ENCODE peak calls at places on chromosomes 12 and 14, in eight cellular contexts. One of them, this sample, is unnamed.

GRCh38 chr14:101520621-101521305 is 40.5 kb upstream of the DIO3 start:
- DNase-seq in testis: peak
- DNase-seq in dorsolateral prefrontal cortex: no peak
- DNase-seq in A549: no peak
- DNase-seq in IMR-90: no peak
- DNase-seq in GM23338: no peak
- DNase-seq in GM12865: no peak
- DNase-seq in fibroblast of pulmonary artery: peak
- DNase-seq in this sample: no peak

GRCh38 chr12:54650884-54651283 is 2.7 kb upstream of the DCD start:
- DNase-seq in A549: no peak
- DNase-seq in testis: no peak
- DNase-seq in GM12865: no peak
- DNase-seq in IMR-90: no peak
- DNase-seq in GM23338: no peak
- DNase-seq in fibroblast of pulmonary artery: no peak
- DNase-seq in dorsolateral prefrontal cortex: no peak
- DNase-seq in this sample: no peak

GRCh38 chr14:82626156-82627055 is 1092.8 kb upstream of the SEL1L start:
- DNase-seq in GM23338: no peak
- DNase-seq in GM12865: no peak
- DNase-seq in IMR-90: no peak
- DNase-seq in A549: no peak
- DNase-seq in testis: no peak
- DNase-seq in fibroblast of pulmonary artery: no peak
- DNase-seq in dorsolateral prefrontal cortex: no peak
- DNase-seq in this sample: no peak

GRCh38 chr12:133202493-133203343 is 21.4 kb downstream of the ZNF268 start:
- DNase-seq in fibroblast of pulmonary artery: no peak
- DNase-seq in GM12865: no peak
- DNase-seq in IMR-90: no peak
- DNase-seq in testis: no peak
- DNase-seq in GM23338: peak
- DNase-seq in dorsolateral prefrontal cortex: no peak
- DNase-seq in A549: no peak
- DNase-seq in this sample: no peak

GRCh38 chr12:57836442-57837375 is 9.8 kb downstream of the CTDSP2 start:
- DNase-seq in GM12865: peak
- DNase-seq in GM23338: peak
- DNase-seq in A549: no peak
- DNase-seq in dorsolateral prefrontal cortex: no peak
- DNase-seq in testis: peak
- DNase-seq in fibroblast of pulmonary artery: peak
- DNase-seq in IMR-90: peak
- DNase-seq in this sample: peak

GRCh38 chr12:19885092-19885813 is 446.0 kb downstream of the AEBP2 start:
- DNase-seq in A549: no peak
- DNase-seq in fibroblast of pulmonary artery: peak
- DNase-seq in IMR-90: peak
- DNase-seq in GM12865: no peak
- DNase-seq in dorsolateral prefrontal cortex: no peak
- DNase-seq in GM23338: no peak
- DNase-seq in testis: no peak
- DNase-seq in this sample: no peak

GRCh38 chr12:74922117-74922516 is 287.5 kb downstream of the KCNC2 start:
- DNase-seq in A549: no peak
- DNase-seq in dorsolateral prefrontal cortex: no peak
- DNase-seq in testis: no peak
- DNase-seq in fibroblast of pulmonary artery: no peak
- DNase-seq in GM12865: no peak
- DNase-seq in GM23338: no peak
- DNase-seq in IMR-90: no peak
- DNase-seq in this sample: no peak

GRCh38 chr14:29717906-29718305 is 209.7 kb downstream of the PRKD1 start:
- DNase-seq in GM23338: no peak
- DNase-seq in fibroblast of pulmonary artery: no peak
- DNase-seq in dorsolateral prefrontal cortex: no peak
- DNase-seq in A549: no peak
- DNase-seq in IMR-90: peak
- DNase-seq in testis: no peak
- DNase-seq in GM12865: no peak
- DNase-seq in this sample: no peak

GRCh38 chr14:105299654-105300541 is 903 bp downstream of the BRF1 start:
- DNase-seq in fibroblast of pulmonary artery: no peak
- DNase-seq in IMR-90: no peak
- DNase-seq in GM12865: peak
- DNase-seq in dorsolateral prefrontal cortex: no peak
- DNase-seq in A549: no peak
- DNase-seq in GM23338: no peak
- DNase-seq in testis: peak
- DNase-seq in this sample: peak

GRCh38 chr12:116136340-116136739 is 141.2 kb downstream of the MED13L start:
- DNase-seq in A549: no peak
- DNase-seq in GM23338: no peak
- DNase-seq in testis: no peak
- DNase-seq in dorsolateral prefrontal cortex: no peak
- DNase-seq in IMR-90: peak
- DNase-seq in GM12865: no peak
- DNase-seq in fibroblast of pulmonary artery: peak
- DNase-seq in this sample: peak

GRCh38 chr12:117792877-117793424 is 175.8 kb downstream of the KSR2 start:
- DNase-seq in GM23338: no peak
- DNase-seq in testis: no peak
- DNase-seq in IMR-90: no peak
- DNase-seq in GM12865: no peak
- DNase-seq in fibroblast of pulmonary artery: no peak
- DNase-seq in A549: no peak
- DNase-seq in dorsolateral prefrontal cortex: no peak
- DNase-seq in this sample: no peak

GRCh38 chr12:1692895-1693294 is 2.0 kb downstream of the ADIPOR2 start:
- DNase-seq in fibroblast of pulmonary artery: no peak
- DNase-seq in testis: no peak
- DNase-seq in GM23338: no peak
- DNase-seq in dorsolateral prefrontal cortex: no peak
- DNase-seq in IMR-90: no peak
- DNase-seq in GM12865: no peak
- DNase-seq in A549: no peak
- DNase-seq in this sample: no peak

GRCh38 chr12:53299101-53299453 is 418 bp upstream of the MYG1 start:
- DNase-seq in fibroblast of pulmonary artery: peak
- DNase-seq in testis: no peak
- DNase-seq in GM12865: no peak
- DNase-seq in dorsolateral prefrontal cortex: no peak
- DNase-seq in GM23338: no peak
- DNase-seq in IMR-90: peak
- DNase-seq in A549: peak
- DNase-seq in this sample: peak

GRCh38 chr12:75553398-75553797 is 42.0 kb upstream of the KRR1 start:
- DNase-seq in testis: no peak
- DNase-seq in fibroblast of pulmonary artery: no peak
- DNase-seq in A549: no peak
- DNase-seq in IMR-90: no peak
- DNase-seq in GM12865: no peak
- DNase-seq in GM23338: peak
- DNase-seq in dorsolateral prefrontal cortex: no peak
- DNase-seq in this sample: no peak

GRCh38 chr12:10175849-10176641 is 2.8 kb upstream of the TMEM52B start:
- DNase-seq in A549: no peak
- DNase-seq in fibroblast of pulmonary artery: no peak
- DNase-seq in GM12865: no peak
- DNase-seq in testis: no peak
- DNase-seq in IMR-90: no peak
- DNase-seq in GM23338: no peak
- DNase-seq in dorsolateral prefrontal cortex: no peak
- DNase-seq in this sample: no peak

GRCh38 chr12:3304436-3305135 is 186.4 kb upstream of the PRMT8 start:
- DNase-seq in GM23338: no peak
- DNase-seq in dorsolateral prefrontal cortex: no peak
- DNase-seq in testis: no peak
- DNase-seq in IMR-90: peak
- DNase-seq in A549: no peak
- DNase-seq in fibroblast of pulmonary artery: peak
- DNase-seq in GM12865: no peak
- DNase-seq in this sample: peak

GRCh38 chr14:20996521-20996920 is 2.6 kb upstream of the SLC39A2 start:
- DNase-seq in dorsolateral prefrontal cortex: no peak
- DNase-seq in IMR-90: no peak
- DNase-seq in testis: no peak
- DNase-seq in GM12865: no peak
- DNase-seq in GM23338: no peak
- DNase-seq in fibroblast of pulmonary artery: no peak
- DNase-seq in A549: no peak
- DNase-seq in this sample: no peak

GRCh38 chr14:100103261-100104005 is 38.2 kb downstream of the EVL start:
- DNase-seq in GM12865: no peak
- DNase-seq in A549: no peak
- DNase-seq in fibroblast of pulmonary artery: peak
- DNase-seq in IMR-90: peak
- DNase-seq in testis: peak
- DNase-seq in dorsolateral prefrontal cortex: no peak
- DNase-seq in GM23338: no peak
- DNase-seq in this sample: peak

GRCh38 chr14:100106260-100106659 is 41.0 kb downstream of the EVL start:
- DNase-seq in dorsolateral prefrontal cortex: no peak
- DNase-seq in fibroblast of pulmonary artery: no peak
- DNase-seq in GM12865: no peak
- DNase-seq in IMR-90: no peak
- DNase-seq in GM23338: no peak
- DNase-seq in A549: no peak
- DNase-seq in testis: no peak
- DNase-seq in this sample: no peak

GRCh38 chr14:100104006-100104352 is 38.8 kb downstream of the EVL start:
- DNase-seq in IMR-90: no peak
- DNase-seq in A549: no peak
- DNase-seq in GM12865: no peak
- DNase-seq in dorsolateral prefrontal cortex: no peak
- DNase-seq in GM23338: no peak
- DNase-seq in fibroblast of pulmonary artery: no peak
- DNase-seq in testis: no peak
- DNase-seq in this sample: no peak

GRCh38 chr14:100105357-100106169 is 40.3 kb downstream of the EVL start:
- DNase-seq in GM23338: no peak
- DNase-seq in GM12865: no peak
- DNase-seq in fibroblast of pulmonary artery: no peak
- DNase-seq in testis: no peak
- DNase-seq in IMR-90: no peak
- DNase-seq in A549: no peak
- DNase-seq in dorsolateral prefrontal cortex: no peak
- DNase-seq in this sample: no peak

GRCh38 chr14:100104523-100105300 is 39.5 kb downstream of the EVL start:
- DNase-seq in GM12865: no peak
- DNase-seq in testis: no peak
- DNase-seq in dorsolateral prefrontal cortex: no peak
- DNase-seq in fibroblast of pulmonary artery: peak
- DNase-seq in A549: no peak
- DNase-seq in GM23338: peak
- DNase-seq in IMR-90: peak
- DNase-seq in this sample: peak
- TF ChIP-seq CTCF in GM12865: peak
- TF ChIP-seq CTCF in testis: no peak
- TF ChIP-seq CTCF in dorsolateral prefrontal cortex: no peak
- TF ChIP-seq CTCF in fibroblast of pulmonary artery: no peak
- TF ChIP-seq CTCF in A549: no peak
- TF ChIP-seq CTCF in GM23338: peak
- TF ChIP-seq CTCF in IMR-90: no peak
- TF ChIP-seq CTCF in this sample: no peak

DNA sequence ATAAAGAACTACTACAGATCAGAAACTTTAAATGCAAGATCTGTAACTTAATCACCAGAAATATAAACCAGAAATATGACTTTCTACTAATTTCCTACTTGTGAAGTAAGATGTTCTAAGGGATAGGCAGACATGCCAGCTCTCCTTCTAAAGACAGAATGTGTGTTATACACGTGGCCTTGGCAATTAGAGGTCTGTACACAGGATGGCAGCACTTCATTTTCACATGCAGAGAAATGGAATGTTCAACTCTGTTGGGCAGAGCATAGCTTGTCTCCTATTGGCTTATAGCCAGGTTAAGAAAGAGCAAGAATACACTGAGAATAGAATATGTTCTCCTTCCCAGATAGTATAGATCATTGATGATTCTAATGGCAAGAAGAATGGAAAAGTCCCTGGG is 403.8 kb downstream of the DAD1 start:
- DNase-seq in A549: no peak
- DNase-seq in GM23338: no peak
- DNase-seq in fibroblast of pulmonary artery: peak
- DNase-seq in testis: no peak
- DNase-seq in IMR-90: peak
- DNase-seq in GM12865: no peak
- DNase-seq in dorsolateral prefrontal cortex: no peak
- DNase-seq in this sample: peak
- TF ChIP-seq CTCF in A549: no peak
- TF ChIP-seq CTCF in GM23338: no peak
- TF ChIP-seq CTCF in fibroblast of pulmonary artery: no peak
- TF ChIP-seq CTCF in testis: no peak
- TF ChIP-seq CTCF in IMR-90: peak
- TF ChIP-seq CTCF in GM12865: no peak
- TF ChIP-seq CTCF in dorsolateral prefrontal cortex: no peak
- TF ChIP-seq CTCF in this sample: peak

GRCh38 chr14:39426605-39427004 is 5.6 kb downstream of the FBXO33 start:
- DNase-seq in A549: no peak
- DNase-seq in GM23338: peak
- DNase-seq in IMR-90: peak
- DNase-seq in fibroblast of pulmonary artery: peak
- DNase-seq in GM12865: peak
- DNase-seq in testis: no peak
- DNase-seq in dorsolateral prefrontal cortex: no peak
- DNase-seq in this sample: peak
- TF ChIP-seq CTCF in A549: peak
- TF ChIP-seq CTCF in GM23338: peak
- TF ChIP-seq CTCF in IMR-90: peak
- TF ChIP-seq CTCF in fibroblast of pulmonary artery: peak
- TF ChIP-seq CTCF in GM12865: no peak
- TF ChIP-seq CTCF in testis: no peak
- TF ChIP-seq CTCF in dorsolateral prefrontal cortex: no peak
- TF ChIP-seq CTCF in this sample: peak

GRCh38 chr12:48968004-48968403 is 3.5 kb downstream of the WNT10B start:
- DNase-seq in GM23338: no peak
- DNase-seq in testis: no peak
- DNase-seq in fibroblast of pulmonary artery: no peak
- DNase-seq in dorsolateral prefrontal cortex: no peak
- DNase-seq in A549: no peak
- DNase-seq in GM12865: no peak
- DNase-seq in IMR-90: no peak
- DNase-seq in this sample: no peak

GRCh38 chr12:48961801-48962200 is 4.5 kb upstream of the ARF3 start:
- DNase-seq in dorsolateral prefrontal cortex: no peak
- DNase-seq in GM12865: no peak
- DNase-seq in IMR-90: no peak
- DNase-seq in GM23338: no peak
- DNase-seq in A549: no peak
- DNase-seq in fibroblast of pulmonary artery: no peak
- DNase-seq in testis: no peak
- DNase-seq in this sample: no peak

GRCh38 chr12:48966177-48966890 is 5.2 kb downstream of the WNT10B start:
- DNase-seq in GM12865: no peak
- DNase-seq in fibroblast of pulmonary artery: no peak
- DNase-seq in testis: no peak
- DNase-seq in A549: no peak
- DNase-seq in GM23338: peak
- DNase-seq in dorsolateral prefrontal cortex: no peak
- DNase-seq in IMR-90: no peak
- DNase-seq in this sample: no peak

GRCh38 chr12:48968467-48968866 is 3.1 kb downstream of the WNT10B start:
- DNase-seq in testis: no peak
- DNase-seq in IMR-90: no peak
- DNase-seq in GM23338: no peak
- DNase-seq in GM12865: peak
- DNase-seq in dorsolateral prefrontal cortex: no peak
- DNase-seq in fibroblast of pulmonary artery: no peak
- DNase-seq in A549: no peak
- DNase-seq in this sample: no peak

GRCh38 chr12:48965447-48965846 is 6.1 kb downstream of the WNT10B start:
- DNase-seq in testis: no peak
- DNase-seq in GM12865: no peak
- DNase-seq in GM23338: peak
- DNase-seq in fibroblast of pulmonary artery: no peak
- DNase-seq in IMR-90: peak
- DNase-seq in dorsolateral prefrontal cortex: no peak
- DNase-seq in A549: no peak
- DNase-seq in this sample: no peak
- TF ChIP-seq CTCF in testis: no peak
- TF ChIP-seq CTCF in GM12865: no peak
- TF ChIP-seq CTCF in GM23338: peak
- TF ChIP-seq CTCF in fibroblast of pulmonary artery: peak
- TF ChIP-seq CTCF in IMR-90: peak
- TF ChIP-seq CTCF in dorsolateral prefrontal cortex: peak
- TF ChIP-seq CTCF in A549: peak
- TF ChIP-seq CTCF in this sample: no peak